ENCODE peak calls at places on chromosomes 6 and 20, in four cellular contexts. J is right cardiac atrium, Q is A549, W is suprapubic skin. G is an unnamed sample.

GRCh38 chr6:119129148-119129967 is 50.9 kb upstream of the FAM184A start:
- DNase-seq in J (no peak), Q (peak; percentile 20), W (no peak), G (no peak)

GRCh38 chr6:126886106-126886505 is 232.4 kb upstream of the RSPO3 start:
- DNase-seq in J (no peak), Q (no peak), W (no peak), G (no peak)

GRCh38 chr6:128509709-128510108 is 10.7 kb downstream of the PTPRK start:
- DNase-seq in J (no peak), Q (no peak), W (no peak), G (no peak)

GRCh38 chr6:56713285-56713684 is 70.6 kb upstream of the DST start:
- DNase-seq in J (no peak), Q (no peak), W (no peak), G (no peak)

GRCh38 chr6:25172819-25173218 is 106.4 kb upstream of the CARMIL1 start:
- DNase-seq in J (no peak), Q (no peak), W (no peak), G (no peak)

GRCh38 chr6:53956068-53956711 is 155.1 kb upstream of the MLIP start:
- DNase-seq in J (peak; percentile 85), Q (peak; percentile 56), W (no peak), G (no peak)

GRCh38 chr6:160534050-160534696 is 129.9 kb downstream of the LPA start:
- DNase-seq in J (peak; percentile 68), Q (peak; percentile 38), W (no peak), G (no peak)

GRCh38 chr6:25883991-25884390 is 9.9 kb upstream of the SLC17A3 start:
- DNase-seq in J (no peak), Q (peak; percentile 6), W (no peak), G (no peak)

GRCh38 chr6:131600696-131601095 is 27.3 kb downstream of the MED23 start:
- DNase-seq in J (no peak), Q (no peak), W (no peak), G (no peak)

GRCh38 chr20:53660947-53661381 is 67.3 kb upstream of the ZNF217 start:
- DNase-seq in J (no peak), Q (no peak), W (no peak), G (no peak)

GRCh38 chr6:148265058-148265457 is 77.6 kb upstream of the SASH1 start:
- DNase-seq in J (no peak), Q (no peak), W (no peak), G (no peak)

GRCh38 chr20:14360386-14360785 is 23.0 kb upstream of the FLRT3 start:
- DNase-seq in J (no peak), Q (no peak), W (no peak), G (no peak)

GRCh38 chr6:46677314-46677654 is 10.4 kb upstream of the TDRD6 start:
- DNase-seq in J (no peak), Q (peak; percentile 9), W (no peak), G (no peak)

GRCh38 chr6:119390276-119390793 is 40.8 kb upstream of the MAN1A1 start:
- DNase-seq in J (no peak), Q (no peak), W (no peak), G (no peak)

GRCh38 chr6:142803495-142804049 is 141.4 kb downstream of the HIVEP2 start:
- DNase-seq in J (no peak), Q (no peak), W (no peak), G (no peak)

GRCh38 chr20:38445402-38445801 is 10.3 kb upstream of the SNHG17 start:
- DNase-seq in J (no peak), Q (no peak), W (no peak), G (no peak)

GRCh38 chr6:90082847-90083246 is 188.6 kb downstream of the GJA10 start:
- DNase-seq in J (no peak), Q (no peak), W (no peak), G (no peak)

GRCh38 chr20:32003325-32003724 is 6.9 kb upstream of the CCM2L start:
- DNase-seq in J (no peak), Q (no peak), W (no peak), G (no peak)

GRCh38 chr6:131923356-131923755 is 27.8 kb downstream of the CCN2 start:
- DNase-seq in J (no peak), Q (no peak), W (no peak), G (no peak)

GRCh38 chr6:94270040-94270689 is 850.8 kb upstream of the EPHA7 start:
- DNase-seq in J (no peak), Q (no peak), W (no peak), G (no peak)

GRCh38 chr6:128513878-128514277 is 6.5 kb downstream of the PTPRK start:
- DNase-seq in J (no peak), Q (no peak), W (no peak), G (no peak)

GRCh38 chr6:11496152-11497060 is 41.1 kb upstream of the TMEM170B start:
- DNase-seq in J (peak; percentile 22), Q (peak; percentile 50), W (no peak), G (no peak)
- H3K27ac ChIP-seq in J (no peak overlapping the region), Q (peak overlapping the region; percentile 77), W (no peak overlapping the region), G (no peak overlapping the region)

DNA sequence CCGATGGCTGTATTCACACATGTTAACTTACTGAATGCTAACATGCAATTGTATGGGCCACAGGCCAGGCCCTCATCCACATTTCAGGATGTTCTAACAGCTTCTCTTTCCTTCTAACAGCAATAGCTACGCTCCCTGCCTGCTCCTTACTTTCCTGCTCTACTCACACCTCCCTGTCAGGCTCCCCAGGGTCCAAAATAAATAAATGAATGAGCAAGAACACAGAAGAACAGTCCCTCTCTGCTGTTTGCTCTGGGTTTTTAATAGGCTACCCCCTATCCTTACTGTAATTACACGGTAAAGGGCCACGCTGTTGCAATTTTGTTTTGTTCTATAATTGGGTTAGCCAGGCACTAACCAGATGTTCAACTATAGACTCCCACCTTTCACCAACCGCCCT is 135.6 kb downstream of the GMDS start:
- DNase-seq in J (no peak), Q (no peak), W (no peak), G (no peak)
- H3K27ac ChIP-seq in J (no peak overlapping the region), Q (no peak overlapping the region), W (no peak overlapping the region), G (peak overlapping the region; percentile 73)

GRCh38 chr6:14441371-14441781 is 323.8 kb downstream of the CD83 start:
- DNase-seq in J (no peak), Q (no peak), W (no peak), G (no peak)
- H3K27ac ChIP-seq in J (peak overlapping the region; percentile 75), Q (no peak overlapping the region), W (no peak overlapping the region), G (peak overlapping the region; percentile 55)

GRCh38 chr6:33273129-33273923 is 1.5 kb downstream of the RPS18 start:
- DNase-seq in J (no peak), Q (no peak), W (no peak), G (no peak)
- H3K27ac ChIP-seq in J (no peak overlapping the region), Q (peak overlapping the region; percentile 91), W (peak overlapping the region; percentile 97), G (no peak overlapping the region)

GRCh38 chr6:37459981-37460800 is 27.2 kb downstream of the CMTR1 start:
- DNase-seq in J (no peak), Q (no peak), W (no peak), G (no peak)
- H3K27ac ChIP-seq in J (no peak overlapping the region), Q (no peak overlapping the region), W (no peak overlapping the region), G (no peak overlapping the region)

GRCh38 chr20:48825551-48825885 is 2.3 kb downstream of the PREX1 start:
- DNase-seq in J (no peak), Q (no peak), W (no peak), G (no peak)
- H3K27ac ChIP-seq in J (no peak overlapping the region), Q (no peak overlapping the region), W (no peak overlapping the region), G (peak overlapping the region; percentile 87)

DNA sequence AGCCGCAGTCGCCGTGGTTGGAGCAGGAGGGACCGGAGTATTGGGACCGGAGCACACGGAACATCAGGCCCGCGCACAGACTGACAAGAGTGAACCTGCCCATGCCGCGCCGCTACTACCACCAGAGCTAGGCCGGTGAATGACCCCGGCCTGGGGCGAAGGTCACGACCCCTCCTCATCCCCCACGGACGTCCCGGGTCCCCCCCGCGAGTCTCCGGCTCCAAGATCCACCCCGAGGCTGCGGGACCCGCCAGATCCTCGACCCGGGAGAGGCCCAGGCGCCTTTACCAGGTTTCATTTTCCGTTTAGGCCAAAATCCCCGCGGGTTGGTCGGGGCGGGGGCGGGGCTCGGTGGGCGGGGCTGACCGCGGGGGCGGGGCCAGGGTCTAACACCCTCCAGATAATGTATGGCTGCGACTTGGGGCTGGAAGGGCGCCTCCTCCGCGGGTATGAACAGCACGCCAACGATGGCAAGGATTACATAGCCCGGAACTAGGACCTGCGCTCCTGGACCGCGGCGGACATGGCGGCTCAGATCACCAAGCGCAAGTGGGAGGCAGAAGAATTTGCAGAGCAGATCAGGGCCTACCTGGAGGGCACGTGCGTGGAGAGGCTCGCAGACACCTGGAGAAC is 15.4 kb upstream of the HLA-A start:
- DNase-seq in J (peak; percentile 88), Q (peak; percentile 9), W (peak; percentile 86), G (peak; percentile 81)
- H3K27ac ChIP-seq in J (peak overlapping the region; percentile 64), Q (no peak overlapping the region), W (peak overlapping the region; percentile 64), G (no peak overlapping the region)

GRCh38 chr6:32046450-32047083 is 8.4 kb downstream of the CYP21A2 start:
- DNase-seq in J (peak; percentile 89), Q (no peak), W (no peak), G (no peak)

GRCh38 chr6:32047539-32047854 is 9.3 kb downstream of the CYP21A2 start:
- DNase-seq in J (no peak), Q (no peak), W (no peak), G (no peak)

GRCh38 chr6:32047855-32048766 is 9.9 kb downstream of the CYP21A2 start:
- DNase-seq in J (peak; percentile 89), Q (peak; percentile 34), W (peak; percentile 91), G (no peak)

GRCh38 chr6:32047084-32047478 is 8.9 kb downstream of the CYP21A2 start:
- DNase-seq in J (no peak), Q (no peak), W (no peak), G (peak; percentile 87)

GRCh38 chr6:32045811-32046449 is 7.7 kb downstream of the CYP21A2 start:
- DNase-seq in J (peak; percentile 82), Q (no peak), W (no peak), G (no peak)
- H3K27ac ChIP-seq in J (peak overlapping the region; percentile 85), Q (no peak overlapping the region), W (peak overlapping the region; percentile 93), G (peak overlapping the region; percentile 91)

DNA sequence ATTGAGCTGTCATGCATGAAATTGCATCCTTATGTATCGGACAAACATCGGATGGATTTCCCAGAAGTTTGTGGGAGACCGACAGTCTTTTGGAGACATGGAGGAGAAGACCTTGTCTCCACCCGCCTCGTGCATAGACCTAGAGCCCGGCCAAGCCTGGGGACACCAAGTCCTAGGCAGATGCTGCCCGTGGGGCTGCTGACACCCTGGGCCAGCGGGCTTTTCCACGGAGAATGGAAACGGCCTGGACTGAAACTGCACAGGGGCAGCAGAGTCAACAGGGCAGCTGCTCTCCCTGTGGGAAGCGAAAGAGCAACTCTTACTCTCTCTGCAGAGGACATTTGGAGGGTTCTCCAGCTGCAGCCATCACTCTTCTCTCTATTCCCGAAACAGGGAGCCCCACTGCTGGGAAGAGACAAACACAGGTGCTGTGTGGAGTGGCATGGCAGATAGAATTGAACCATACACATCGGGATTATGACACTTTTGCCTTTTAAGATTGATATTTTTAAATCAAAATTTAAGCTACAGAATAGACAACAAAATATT is 401.2 kb downstream of the THBS2 start:
- DNase-seq in J (no peak), Q (no peak), W (no peak), G (no peak)
- H3K27ac ChIP-seq in J (no peak overlapping the region), Q (no peak overlapping the region), W (no peak overlapping the region), G (no peak overlapping the region)

GRCh38 chr6:137264308-137265075 is 45.3 kb upstream of the IFNGR1 start:
- DNase-seq in J (no peak), Q (no peak), W (no peak), G (no peak)
- H3K27ac ChIP-seq in J (no peak overlapping the region), Q (peak overlapping the region; percentile 24), W (no peak overlapping the region), G (no peak overlapping the region)